ENCODE peak calls at places on chromosome 1, in ten cellular contexts. One of them, this sample, is unnamed.

GRCh38 chr1:222829868-222830267 is 15.0 kb downstream of the DISP1 start:
- DNase-seq in GM13977: no peak
- DNase-seq in caudate nucleus: no peak
- DNase-seq in lower leg skin: no peak
- DNase-seq in activated gamma-delta T cell: no peak
- DNase-seq in NCI-H2081: no peak
- DNase-seq in NCI-H1092 treated with DMSO at 0.1 percent for 48 hours: no peak
- DNase-seq in left lung: no peak
- DNase-seq in IMR-90: peak
- DNase-seq in naive thymus-derived CD4-positive, alpha-beta T cell: no peak
- DNase-seq in this sample: no peak

GRCh38 chr1:216682694-216683243 is 40.5 kb downstream of the ESRRG start:
- DNase-seq in lower leg skin: no peak
- DNase-seq in GM13977: no peak
- DNase-seq in IMR-90: no peak
- DNase-seq in NCI-H2081: peak
- DNase-seq in left lung: no peak
- DNase-seq in NCI-H1092 treated with DMSO at 0.1 percent for 48 hours: peak
- DNase-seq in naive thymus-derived CD4-positive, alpha-beta T cell: no peak
- DNase-seq in caudate nucleus: no peak
- DNase-seq in activated gamma-delta T cell: no peak
- DNase-seq in this sample: no peak

GRCh38 chr1:2356401-2356800 is 35.0 kb downstream of the MORN1 start:
- DNase-seq in activated gamma-delta T cell: no peak
- DNase-seq in caudate nucleus: no peak
- DNase-seq in left lung: peak
- DNase-seq in NCI-H1092 treated with DMSO at 0.1 percent for 48 hours: no peak
- DNase-seq in naive thymus-derived CD4-positive, alpha-beta T cell: no peak
- DNase-seq in IMR-90: no peak
- DNase-seq in lower leg skin: no peak
- DNase-seq in NCI-H2081: no peak
- DNase-seq in GM13977: no peak
- DNase-seq in this sample: no peak

GRCh38 chr1:205520709-205521108 is 16.2 kb downstream of the CDK18 start:
- DNase-seq in NCI-H2081: no peak
- DNase-seq in naive thymus-derived CD4-positive, alpha-beta T cell: no peak
- DNase-seq in caudate nucleus: no peak
- DNase-seq in left lung: no peak
- DNase-seq in activated gamma-delta T cell: no peak
- DNase-seq in NCI-H1092 treated with DMSO at 0.1 percent for 48 hours: no peak
- DNase-seq in GM13977: no peak
- DNase-seq in lower leg skin: no peak
- DNase-seq in IMR-90: no peak
- DNase-seq in this sample: no peak

GRCh38 chr1:151056149-151056548 is 3.3 kb downstream of the CDC42SE1 start:
- DNase-seq in NCI-H1092 treated with DMSO at 0.1 percent for 48 hours: no peak
- DNase-seq in lower leg skin: no peak
- DNase-seq in GM13977: no peak
- DNase-seq in NCI-H2081: no peak
- DNase-seq in IMR-90: no peak
- DNase-seq in caudate nucleus: no peak
- DNase-seq in activated gamma-delta T cell: no peak
- DNase-seq in left lung: no peak
- DNase-seq in naive thymus-derived CD4-positive, alpha-beta T cell: peak
- DNase-seq in this sample: no peak

GRCh38 chr1:84278905-84279304 is 22.6 kb upstream of the SAMD13 start:
- DNase-seq in GM13977: no peak
- DNase-seq in activated gamma-delta T cell: no peak
- DNase-seq in IMR-90: peak
- DNase-seq in caudate nucleus: no peak
- DNase-seq in lower leg skin: no peak
- DNase-seq in left lung: no peak
- DNase-seq in NCI-H2081: no peak
- DNase-seq in naive thymus-derived CD4-positive, alpha-beta T cell: no peak
- DNase-seq in NCI-H1092 treated with DMSO at 0.1 percent for 48 hours: no peak
- DNase-seq in this sample: no peak

GRCh38 chr1:112713466-112714312 is 1.4 kb downstream of the PPM1J start:
- DNase-seq in caudate nucleus: no peak
- DNase-seq in activated gamma-delta T cell: no peak
- DNase-seq in naive thymus-derived CD4-positive, alpha-beta T cell: no peak
- DNase-seq in GM13977: peak
- DNase-seq in NCI-H2081: no peak
- DNase-seq in NCI-H1092 treated with DMSO at 0.1 percent for 48 hours: no peak
- DNase-seq in lower leg skin: no peak
- DNase-seq in IMR-90: no peak
- DNase-seq in left lung: no peak
- DNase-seq in this sample: peak

GRCh38 chr1:180057883-180058396 is 96.7 kb upstream of the QSOX1 start:
- DNase-seq in NCI-H1092 treated with DMSO at 0.1 percent for 48 hours: no peak
- DNase-seq in NCI-H2081: no peak
- DNase-seq in caudate nucleus: no peak
- DNase-seq in activated gamma-delta T cell: no peak
- DNase-seq in naive thymus-derived CD4-positive, alpha-beta T cell: no peak
- DNase-seq in left lung: no peak
- DNase-seq in IMR-90: no peak
- DNase-seq in GM13977: peak
- DNase-seq in lower leg skin: no peak
- DNase-seq in this sample: no peak

GRCh38 chr1:38804062-38804886 is 55.3 kb downstream of the RRAGC start:
- DNase-seq in caudate nucleus: no peak
- DNase-seq in left lung: no peak
- DNase-seq in activated gamma-delta T cell: no peak
- DNase-seq in GM13977: peak
- DNase-seq in IMR-90: no peak
- DNase-seq in lower leg skin: peak
- DNase-seq in naive thymus-derived CD4-positive, alpha-beta T cell: no peak
- DNase-seq in NCI-H1092 treated with DMSO at 0.1 percent for 48 hours: peak
- DNase-seq in NCI-H2081: no peak
- DNase-seq in this sample: peak

GRCh38 chr1:39885516-39885915 is 2.2 kb upstream of the TRIT1 start:
- DNase-seq in naive thymus-derived CD4-positive, alpha-beta T cell: no peak
- DNase-seq in IMR-90: no peak
- DNase-seq in lower leg skin: peak
- DNase-seq in activated gamma-delta T cell: no peak
- DNase-seq in GM13977: no peak
- DNase-seq in caudate nucleus: no peak
- DNase-seq in NCI-H1092 treated with DMSO at 0.1 percent for 48 hours: no peak
- DNase-seq in NCI-H2081: no peak
- DNase-seq in left lung: no peak
- DNase-seq in this sample: no peak

GRCh38 chr1:53270107-53270506 is 31.8 kb upstream of the MAGOH start:
- DNase-seq in caudate nucleus: no peak
- DNase-seq in activated gamma-delta T cell: no peak
- DNase-seq in IMR-90: no peak
- DNase-seq in left lung: no peak
- DNase-seq in NCI-H1092 treated with DMSO at 0.1 percent for 48 hours: no peak
- DNase-seq in NCI-H2081: no peak
- DNase-seq in GM13977: no peak
- DNase-seq in naive thymus-derived CD4-positive, alpha-beta T cell: no peak
- DNase-seq in lower leg skin: no peak
- DNase-seq in this sample: peak

GRCh38 chr1:56095924-56096655 is 483.3 kb downstream of the PLPP3 start:
- DNase-seq in caudate nucleus: no peak
- DNase-seq in activated gamma-delta T cell: no peak
- DNase-seq in NCI-H2081: no peak
- DNase-seq in left lung: no peak
- DNase-seq in naive thymus-derived CD4-positive, alpha-beta T cell: no peak
- DNase-seq in lower leg skin: peak
- DNase-seq in NCI-H1092 treated with DMSO at 0.1 percent for 48 hours: no peak
- DNase-seq in IMR-90: peak
- DNase-seq in GM13977: no peak
- DNase-seq in this sample: no peak

GRCh38 chr1:32150847-32151246 is 28.6 kb upstream of the TXLNA start:
- DNase-seq in NCI-H1092 treated with DMSO at 0.1 percent for 48 hours: no peak
- DNase-seq in left lung: no peak
- DNase-seq in caudate nucleus: no peak
- DNase-seq in naive thymus-derived CD4-positive, alpha-beta T cell: no peak
- DNase-seq in GM13977: no peak
- DNase-seq in NCI-H2081: no peak
- DNase-seq in activated gamma-delta T cell: no peak
- DNase-seq in lower leg skin: no peak
- DNase-seq in IMR-90: peak
- DNase-seq in this sample: no peak

GRCh38 chr1:33515607-33516006 is 43.2 kb downstream of the ZSCAN20 start:
- DNase-seq in IMR-90: no peak
- DNase-seq in naive thymus-derived CD4-positive, alpha-beta T cell: no peak
- DNase-seq in left lung: no peak
- DNase-seq in lower leg skin: no peak
- DNase-seq in GM13977: no peak
- DNase-seq in NCI-H1092 treated with DMSO at 0.1 percent for 48 hours: no peak
- DNase-seq in NCI-H2081: no peak
- DNase-seq in caudate nucleus: no peak
- DNase-seq in activated gamma-delta T cell: no peak
- DNase-seq in this sample: no peak

GRCh38 chr1:167629681-167630567 is at the start of gene RCSD1:
- DNase-seq in left lung: peak
- DNase-seq in NCI-H2081: no peak
- DNase-seq in IMR-90: no peak
- DNase-seq in NCI-H1092 treated with DMSO at 0.1 percent for 48 hours: no peak
- DNase-seq in lower leg skin: peak
- DNase-seq in activated gamma-delta T cell: peak
- DNase-seq in naive thymus-derived CD4-positive, alpha-beta T cell: no peak
- DNase-seq in GM13977: peak
- DNase-seq in caudate nucleus: no peak
- DNase-seq in this sample: peak

This sample was measured in GM13976.